ENCODE peak calls at places on chromosomes 1 and 21, in ten cellular contexts. One of them, this sample, is unnamed.

GRCh38 chr1:56099766-56100165 is 479.6 kb downstream of the PLPP3 start:
- DNase-seq in pancreas: no peak
- DNase-seq in kidney: no peak
- DNase-seq in ovary: no peak
- DNase-seq in stomach: no peak
- DNase-seq in endodermal cell: no peak
- DNase-seq in upper lobe of left lung: no peak
- DNase-seq in CD8-positive, alpha-beta memory T cell: no peak
- DNase-seq in trophoblast cell: no peak
- DNase-seq in breast epithelium: no peak
- DNase-seq in this sample: no peak

GRCh38 chr1:229920683-229921082 is 146.4 kb upstream of the GALNT2 start:
- DNase-seq in pancreas: no peak
- DNase-seq in kidney: no peak
- DNase-seq in ovary: no peak
- DNase-seq in stomach: no peak
- DNase-seq in endodermal cell: no peak
- DNase-seq in upper lobe of left lung: no peak
- DNase-seq in CD8-positive, alpha-beta memory T cell: no peak
- DNase-seq in trophoblast cell: no peak
- DNase-seq in breast epithelium: no peak
- DNase-seq in this sample: no peak

GRCh38 chr1:246784621-246785535 is 60.7 kb downstream of the SCCPDH start:
- DNase-seq in pancreas: no peak
- DNase-seq in kidney: no peak
- DNase-seq in ovary: no peak
- DNase-seq in stomach: no peak
- DNase-seq in endodermal cell: peak
- DNase-seq in upper lobe of left lung: peak
- DNase-seq in CD8-positive, alpha-beta memory T cell: peak
- DNase-seq in trophoblast cell: no peak
- DNase-seq in breast epithelium: no peak
- DNase-seq in this sample: no peak

GRCh38 chr1:25022361-25023189 is 92.5 kb upstream of the RUNX3 start:
- DNase-seq in pancreas: peak
- DNase-seq in kidney: peak
- DNase-seq in ovary: no peak
- DNase-seq in stomach: peak
- DNase-seq in endodermal cell: peak
- DNase-seq in upper lobe of left lung: peak
- DNase-seq in CD8-positive, alpha-beta memory T cell: peak
- DNase-seq in trophoblast cell: peak
- DNase-seq in breast epithelium: peak
- DNase-seq in this sample: peak

GRCh38 chr1:31581821-31582810 is 5.8 kb downstream of the TINAGL1 start:
- DNase-seq in pancreas: no peak
- DNase-seq in kidney: peak
- DNase-seq in ovary: no peak
- DNase-seq in stomach: no peak
- DNase-seq in endodermal cell: peak
- DNase-seq in upper lobe of left lung: no peak
- DNase-seq in CD8-positive, alpha-beta memory T cell: no peak
- DNase-seq in trophoblast cell: peak
- DNase-seq in breast epithelium: no peak
- DNase-seq in this sample: no peak

GRCh38 chr1:241640867-241641542 is 836 bp upstream of the CHML start:
- DNase-seq in pancreas: no peak
- DNase-seq in kidney: no peak
- DNase-seq in ovary: no peak
- DNase-seq in stomach: no peak
- DNase-seq in endodermal cell: no peak
- DNase-seq in upper lobe of left lung: no peak
- DNase-seq in CD8-positive, alpha-beta memory T cell: no peak
- DNase-seq in trophoblast cell: peak
- DNase-seq in breast epithelium: no peak
- DNase-seq in this sample: no peak

GRCh38 chr1:244254467-244254866 is 197.2 kb downstream of the ADSS2 start:
- DNase-seq in pancreas: peak
- DNase-seq in kidney: no peak
- DNase-seq in ovary: no peak
- DNase-seq in stomach: no peak
- DNase-seq in endodermal cell: peak
- DNase-seq in upper lobe of left lung: no peak
- DNase-seq in CD8-positive, alpha-beta memory T cell: no peak
- DNase-seq in trophoblast cell: no peak
- DNase-seq in breast epithelium: no peak
- DNase-seq in this sample: no peak

GRCh38 chr1:173258484-173259264 is 51.5 kb upstream of the TNFSF4 start:
- DNase-seq in pancreas: no peak
- DNase-seq in kidney: no peak
- DNase-seq in ovary: no peak
- DNase-seq in stomach: no peak
- DNase-seq in endodermal cell: peak
- DNase-seq in upper lobe of left lung: no peak
- DNase-seq in CD8-positive, alpha-beta memory T cell: no peak
- DNase-seq in trophoblast cell: peak
- DNase-seq in breast epithelium: no peak
- DNase-seq in this sample: no peak

GRCh38 chr1:192489748-192490147 is 85.8 kb upstream of the RGS1 start:
- DNase-seq in pancreas: peak
- DNase-seq in kidney: peak
- DNase-seq in ovary: peak
- DNase-seq in stomach: peak
- DNase-seq in endodermal cell: no peak
- DNase-seq in upper lobe of left lung: no peak
- DNase-seq in CD8-positive, alpha-beta memory T cell: no peak
- DNase-seq in trophoblast cell: peak
- DNase-seq in breast epithelium: peak
- DNase-seq in this sample: no peak

GRCh38 chr1:192497214-192497794 is 78.3 kb upstream of the RGS1 start:
- DNase-seq in pancreas: no peak
- DNase-seq in kidney: no peak
- DNase-seq in ovary: no peak
- DNase-seq in stomach: no peak
- DNase-seq in endodermal cell: no peak
- DNase-seq in upper lobe of left lung: no peak
- DNase-seq in CD8-positive, alpha-beta memory T cell: no peak
- DNase-seq in trophoblast cell: no peak
- DNase-seq in breast epithelium: no peak
- DNase-seq in this sample: no peak

GRCh38 chr1:192496369-192497056 is 79.1 kb upstream of the RGS1 start:
- DNase-seq in pancreas: no peak
- DNase-seq in kidney: no peak
- DNase-seq in ovary: no peak
- DNase-seq in stomach: no peak
- DNase-seq in endodermal cell: no peak
- DNase-seq in upper lobe of left lung: no peak
- DNase-seq in CD8-positive, alpha-beta memory T cell: no peak
- DNase-seq in trophoblast cell: no peak
- DNase-seq in breast epithelium: no peak
- DNase-seq in this sample: no peak

GRCh38 chr1:192491804-192492554 is 83.6 kb upstream of the RGS1 start:
- DNase-seq in pancreas: no peak
- DNase-seq in kidney: no peak
- DNase-seq in ovary: no peak
- DNase-seq in stomach: no peak
- DNase-seq in endodermal cell: no peak
- DNase-seq in upper lobe of left lung: no peak
- DNase-seq in CD8-positive, alpha-beta memory T cell: no peak
- DNase-seq in trophoblast cell: no peak
- DNase-seq in breast epithelium: no peak
- DNase-seq in this sample: no peak

GRCh38 chr1:192493584-192493983 is 82.0 kb upstream of the RGS1 start:
- DNase-seq in pancreas: no peak
- DNase-seq in kidney: no peak
- DNase-seq in ovary: no peak
- DNase-seq in stomach: no peak
- DNase-seq in endodermal cell: no peak
- DNase-seq in upper lobe of left lung: no peak
- DNase-seq in CD8-positive, alpha-beta memory T cell: no peak
- DNase-seq in trophoblast cell: no peak
- DNase-seq in breast epithelium: no peak
- DNase-seq in this sample: no peak
- H3K27ac ChIP-seq in pancreas: no peak
- H3K27ac ChIP-seq in kidney: no peak
- H3K27ac ChIP-seq in ovary: no peak
- H3K27ac ChIP-seq in stomach: no peak
- H3K27ac ChIP-seq in endodermal cell: no peak
- H3K27ac ChIP-seq in upper lobe of left lung: no peak
- H3K27ac ChIP-seq in CD8-positive, alpha-beta memory T cell: no peak
- H3K27ac ChIP-seq in trophoblast cell: no peak
- H3K27ac ChIP-seq in breast epithelium: no peak
- H3K27ac ChIP-seq in this sample: no peak

DNA sequence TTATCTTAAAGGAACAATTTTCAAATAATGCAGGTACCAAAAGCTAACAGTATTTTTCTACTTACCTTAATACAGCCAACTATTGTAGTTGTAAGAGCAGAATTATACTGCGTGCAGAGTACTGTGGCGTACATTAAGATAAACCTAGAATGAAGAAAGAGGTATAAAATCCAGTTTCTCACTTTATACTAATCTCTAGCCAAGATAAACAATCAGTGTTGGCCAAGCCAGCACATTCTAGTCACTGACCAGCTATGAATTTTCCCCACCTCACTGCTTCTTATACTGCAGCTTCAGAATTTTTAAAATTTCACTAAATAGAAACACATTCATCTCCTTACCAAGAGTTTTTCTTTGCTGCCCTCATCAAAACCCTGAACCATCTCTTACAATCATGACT is 33.6 kb downstream of the SLC35D1 start:
- DNase-seq in pancreas: no peak
- DNase-seq in kidney: no peak
- DNase-seq in ovary: no peak
- DNase-seq in stomach: no peak
- DNase-seq in endodermal cell: no peak
- DNase-seq in upper lobe of left lung: no peak
- DNase-seq in CD8-positive, alpha-beta memory T cell: no peak
- DNase-seq in trophoblast cell: no peak
- DNase-seq in breast epithelium: no peak
- DNase-seq in this sample: no peak
- H3K27ac ChIP-seq in pancreas: peak
- H3K27ac ChIP-seq in kidney: peak
- H3K27ac ChIP-seq in ovary: no peak
- H3K27ac ChIP-seq in stomach: no peak
- H3K27ac ChIP-seq in endodermal cell: no peak
- H3K27ac ChIP-seq in upper lobe of left lung: no peak
- H3K27ac ChIP-seq in CD8-positive, alpha-beta memory T cell: no peak
- H3K27ac ChIP-seq in trophoblast cell: peak
- H3K27ac ChIP-seq in breast epithelium: peak
- H3K27ac ChIP-seq in this sample: no peak

DNA sequence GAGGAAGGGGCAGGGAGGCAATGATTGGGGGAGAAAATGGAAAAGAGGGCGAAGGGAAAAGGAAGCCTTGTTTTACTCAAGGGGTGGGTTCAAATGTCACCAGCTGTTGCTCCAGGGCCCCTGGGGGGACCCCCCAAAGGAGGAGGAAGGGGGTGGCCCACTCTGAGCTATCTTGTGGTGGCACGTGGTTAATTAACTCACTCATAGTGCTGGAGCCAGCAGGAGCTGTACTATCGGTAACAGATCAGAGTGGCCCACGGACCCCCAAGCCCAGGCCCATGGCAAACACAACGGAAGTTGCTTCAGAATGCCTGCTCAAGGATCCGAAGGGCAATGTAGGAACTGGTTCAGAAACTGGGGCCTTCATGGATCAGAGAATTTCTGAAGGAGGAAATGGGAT is 7.2 kb downstream of the TFF2 start:
- DNase-seq in pancreas: no peak
- DNase-seq in kidney: no peak
- DNase-seq in ovary: no peak
- DNase-seq in stomach: no peak
- DNase-seq in endodermal cell: peak
- DNase-seq in upper lobe of left lung: no peak
- DNase-seq in CD8-positive, alpha-beta memory T cell: no peak
- DNase-seq in trophoblast cell: no peak
- DNase-seq in breast epithelium: no peak
- DNase-seq in this sample: no peak
- H3K27ac ChIP-seq in pancreas: no peak
- H3K27ac ChIP-seq in kidney: no peak
- H3K27ac ChIP-seq in ovary: no peak
- H3K27ac ChIP-seq in stomach: no peak
- H3K27ac ChIP-seq in endodermal cell: no peak
- H3K27ac ChIP-seq in upper lobe of left lung: no peak
- H3K27ac ChIP-seq in CD8-positive, alpha-beta memory T cell: no peak
- H3K27ac ChIP-seq in trophoblast cell: no peak
- H3K27ac ChIP-seq in breast epithelium: no peak
- H3K27ac ChIP-seq in this sample: no peak

DNA sequence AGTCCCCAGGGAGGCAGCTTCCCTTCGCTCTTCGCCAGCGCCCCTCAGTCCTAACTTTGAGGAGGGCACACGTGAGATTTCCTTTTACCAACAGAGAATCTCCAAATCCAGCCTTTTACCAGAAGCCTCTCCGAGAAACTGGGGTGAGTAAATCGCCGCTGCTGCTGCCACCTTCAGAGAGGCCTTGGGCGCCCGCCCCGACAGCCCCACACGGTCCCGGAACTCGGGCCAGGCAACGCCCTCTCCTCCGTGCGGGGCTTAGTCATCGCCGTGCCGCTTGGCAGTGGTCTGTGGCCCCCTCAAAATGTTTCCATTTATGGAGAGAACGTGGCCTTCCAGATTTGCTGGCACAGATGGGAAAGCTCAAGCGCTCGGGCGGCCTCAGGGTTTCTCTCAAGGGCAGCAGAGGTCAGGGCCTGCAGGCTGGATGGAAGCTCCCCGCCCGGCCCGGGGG is 41.4 kb upstream of the COL6A2 start:
- DNase-seq in pancreas: no peak
- DNase-seq in kidney: peak
- DNase-seq in ovary: peak
- DNase-seq in stomach: peak
- DNase-seq in endodermal cell: peak
- DNase-seq in upper lobe of left lung: peak
- DNase-seq in CD8-positive, alpha-beta memory T cell: no peak
- DNase-seq in trophoblast cell: no peak
- DNase-seq in breast epithelium: peak
- DNase-seq in this sample: no peak
- H3K27ac ChIP-seq in pancreas: peak
- H3K27ac ChIP-seq in kidney: peak
- H3K27ac ChIP-seq in ovary: peak
- H3K27ac ChIP-seq in stomach: peak
- H3K27ac ChIP-seq in endodermal cell: peak
- H3K27ac ChIP-seq in upper lobe of left lung: peak
- H3K27ac ChIP-seq in CD8-positive, alpha-beta memory T cell: no peak
- H3K27ac ChIP-seq in trophoblast cell: no peak
- H3K27ac ChIP-seq in breast epithelium: peak
- H3K27ac ChIP-seq in this sample: peak

DNA sequence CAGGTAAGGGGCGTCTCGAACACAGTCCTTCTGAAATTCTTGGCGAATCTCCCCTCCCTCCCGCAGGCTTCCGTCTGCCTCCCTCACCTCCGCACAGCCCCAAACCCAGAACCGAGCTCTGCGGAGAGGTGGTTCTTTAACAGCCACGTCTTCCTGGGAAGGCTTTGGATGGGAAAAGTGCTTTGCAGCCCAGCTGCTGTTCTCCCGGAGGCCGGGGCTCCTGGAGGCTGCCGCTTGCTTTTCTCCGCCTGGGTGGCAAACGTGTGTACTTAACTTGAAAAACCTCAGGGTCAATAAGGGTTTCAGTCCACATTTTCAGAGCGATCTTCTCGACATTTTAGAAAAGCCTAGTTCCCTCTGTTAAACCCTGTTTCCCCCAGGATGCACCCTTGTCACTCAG is 109.3 kb downstream of the PRDM16 start:
- DNase-seq in pancreas: no peak
- DNase-seq in kidney: no peak
- DNase-seq in ovary: no peak
- DNase-seq in stomach: no peak
- DNase-seq in endodermal cell: no peak
- DNase-seq in upper lobe of left lung: peak
- DNase-seq in CD8-positive, alpha-beta memory T cell: no peak
- DNase-seq in trophoblast cell: no peak
- DNase-seq in breast epithelium: no peak
- DNase-seq in this sample: no peak
- H3K27ac ChIP-seq in pancreas: peak
- H3K27ac ChIP-seq in kidney: no peak
- H3K27ac ChIP-seq in ovary: no peak
- H3K27ac ChIP-seq in stomach: peak
- H3K27ac ChIP-seq in endodermal cell: no peak
- H3K27ac ChIP-seq in upper lobe of left lung: no peak
- H3K27ac ChIP-seq in CD8-positive, alpha-beta memory T cell: no peak
- H3K27ac ChIP-seq in trophoblast cell: no peak
- H3K27ac ChIP-seq in breast epithelium: no peak
- H3K27ac ChIP-seq in this sample: no peak